ENCODE peak calls at places on chromosomes 13 and 19, in seven cellular contexts. D is A549; V is head of caudate nucleus; P is neural crest cell; G is activated CD8-positive, alpha-beta memory T cell treated with anti-CD3 and anti-CD28 coated beads for 4 hours; X is AG04450; H is central memory CD4-positive, alpha-beta T cell. K is an unnamed sample.

GRCh38 chr19:48737360-48737998 is 2.9 kb downstream of the RASIP1 start:
- DNase-seq in P (no peak), H (no peak), V (no peak), X (no peak), G (no peak), D (peak), K (no peak)

GRCh38 chr19:39307822-39308530 is 11.8 kb downstream of the IFNL1 start:
- DNase-seq in D (no peak), X (no peak), V (no peak), P (no peak), G (no peak), H (no peak), K (no peak)

GRCh38 chr19:56905616-56906015 is 65.1 kb upstream of the PEG3 start:
- DNase-seq in H (no peak), D (no peak), X (no peak), V (no peak), P (no peak), G (no peak), K (no peak)

GRCh38 chr19:52198678-52199077 is 8.8 kb downstream of the PPP2R1A start:
- DNase-seq in D (no peak), P (no peak), X (no peak), V (no peak), G (no peak), H (no peak), K (no peak)

GRCh38 chr13:98528663-98529064 is 48.2 kb downstream of the STK24 start:
- DNase-seq in P (no peak), G (no peak), D (no peak), V (no peak), X (no peak), H (no peak), K (no peak)

GRCh38 chr19:33794578-33795369 is 1.9 kb upstream of the KCTD15 start:
- DNase-seq in D (no peak), P (no peak), X (no peak), H (no peak), V (no peak), G (no peak), K (no peak)

GRCh38 chr19:51571599-51571998 is 516 bp downstream of the ZNF175 start:
- DNase-seq in D (peak), X (no peak), G (no peak), P (no peak), H (no peak), V (no peak), K (no peak)

GRCh38 chr13:35908221-35908620 is 223.0 kb downstream of the DCLK1 start:
- DNase-seq in X (no peak), D (no peak), G (no peak), V (no peak), H (no peak), P (no peak), K (no peak)

GRCh38 chr13:45537506-45537905 is 72.8 kb downstream of the COG3 start:
- DNase-seq in H (no peak), V (no peak), G (no peak), P (no peak), D (no peak), X (peak), K (no peak)

GRCh38 chr19:52138614-52139290 is 986 bp downstream of the ZNF616 start:
- DNase-seq in V (peak), G (no peak), P (peak), H (no peak), X (no peak), D (no peak), K (no peak)

GRCh38 chr13:26584713-26585112 is 27.2 kb downstream of the WASF3 start:
- DNase-seq in X (no peak), D (no peak), P (no peak), V (no peak), G (no peak), H (no peak), K (no peak)

GRCh38 chr13:85619321-85619720 is 179.9 kb downstream of the SLITRK6 start:
- DNase-seq in D (no peak), P (no peak), V (no peak), X (no peak), H (no peak), G (no peak), K (no peak)

GRCh38 chr19:47446534-47447469 is 24.9 kb downstream of the SLC8A2 start:
- DNase-seq in H (no peak), D (peak), V (no peak), G (no peak), X (no peak), P (no peak), K (no peak)

GRCh38 chr13:30119476-30119875 is 187.9 kb downstream of the KATNAL1 start:
- DNase-seq in V (no peak), P (no peak), D (no peak), X (no peak), H (peak), G (no peak), K (peak)

GRCh38 chr13:112932971-112933370 is 36.0 kb upstream of the MCF2L start:
- DNase-seq in G (no peak), V (no peak), P (no peak), H (no peak), D (no peak), X (no peak), K (no peak)

GRCh38 chr19:17797397-17798201 is 2.7 kb downstream of the B3GNT3 start:
- DNase-seq in X (no peak), G (no peak), P (no peak), V (no peak), H (no peak), D (peak), K (no peak)

GRCh38 chr19:47190167-47190727 is 40.8 kb downstream of the BBC3 start:
- DNase-seq in X (no peak), P (peak), H (peak), G (peak), V (peak), D (peak), K (peak)